ENCODE peak calls at places on chromosomes 6 and 20, in six cellular contexts. One of them, this sample, is unnamed.

GRCh38 chr20:50415516-50416268 is 94.5 kb upstream of the PTPN1 start:
- DNase-seq in sciatic nerve: peak; percentile 99
- DNase-seq in 8988T: no peak
- DNase-seq in activated CD4-positive, alpha-beta T cell treated with anti-CD3 and anti-CD28 coated beads, Interleukin-2, amount 50 U/mL, for 1 hour: no peak
- DNase-seq in dermis microvascular lymphatic vessel endothelial cell: peak; percentile 88
- DNase-seq in activated gamma-delta T cell treated with Interleukin-2 at 50 U/mL for 16 hours: no peak
- DNase-seq in this sample: no peak

GRCh38 chr20:63740501-63741353 is 1.2 kb downstream of the SLC2A4RG start:
- DNase-seq in sciatic nerve: peak; percentile 98
- DNase-seq in 8988T: peak; percentile 100
- DNase-seq in activated CD4-positive, alpha-beta T cell treated with anti-CD3 and anti-CD28 coated beads, Interleukin-2, amount 50 U/mL, for 1 hour: peak; percentile 37
- DNase-seq in dermis microvascular lymphatic vessel endothelial cell: peak; percentile 68
- DNase-seq in activated gamma-delta T cell treated with Interleukin-2 at 50 U/mL for 16 hours: peak; percentile 35
- DNase-seq in this sample: no peak

GRCh38 chr6:12296255-12296573 is 6.1 kb downstream of the EDN1 start:
- DNase-seq in sciatic nerve: no peak
- DNase-seq in 8988T: peak; percentile 33
- DNase-seq in activated CD4-positive, alpha-beta T cell treated with anti-CD3 and anti-CD28 coated beads, Interleukin-2, amount 50 U/mL, for 1 hour: no peak
- DNase-seq in dermis microvascular lymphatic vessel endothelial cell: no peak
- DNase-seq in activated gamma-delta T cell treated with Interleukin-2 at 50 U/mL for 16 hours: no peak
- DNase-seq in this sample: no peak

GRCh38 chr6:69867075-69867911 is 937 bp downstream of the COL19A1 start:
- DNase-seq in sciatic nerve: peak; percentile 75
- DNase-seq in 8988T: peak; percentile 35
- DNase-seq in activated CD4-positive, alpha-beta T cell treated with anti-CD3 and anti-CD28 coated beads, Interleukin-2, amount 50 U/mL, for 1 hour: peak; percentile 55
- DNase-seq in dermis microvascular lymphatic vessel endothelial cell: no peak
- DNase-seq in activated gamma-delta T cell treated with Interleukin-2 at 50 U/mL for 16 hours: peak; percentile 42
- DNase-seq in this sample: peak; percentile 64

GRCh38 chr6:3742426-3743344 is 8.8 kb downstream of the PXDC1 start:
- DNase-seq in sciatic nerve: peak; percentile 94
- DNase-seq in 8988T: peak; percentile 58
- DNase-seq in activated CD4-positive, alpha-beta T cell treated with anti-CD3 and anti-CD28 coated beads, Interleukin-2, amount 50 U/mL, for 1 hour: peak; percentile 91
- DNase-seq in dermis microvascular lymphatic vessel endothelial cell: no peak
- DNase-seq in activated gamma-delta T cell treated with Interleukin-2 at 50 U/mL for 16 hours: peak; percentile 90
- DNase-seq in this sample: peak; percentile 88

GRCh38 chr20:56780266-56780665 is 151.2 kb downstream of the TFAP2C start:
- DNase-seq in sciatic nerve: no peak
- DNase-seq in 8988T: no peak
- DNase-seq in activated CD4-positive, alpha-beta T cell treated with anti-CD3 and anti-CD28 coated beads, Interleukin-2, amount 50 U/mL, for 1 hour: no peak
- DNase-seq in dermis microvascular lymphatic vessel endothelial cell: no peak
- DNase-seq in activated gamma-delta T cell treated with Interleukin-2 at 50 U/mL for 16 hours: no peak
- DNase-seq in this sample: no peak

GRCh38 chr6:84774174-84775158 is 10.1 kb upstream of the TBX18 start:
- DNase-seq in sciatic nerve: peak; percentile 79
- DNase-seq in 8988T: no peak
- DNase-seq in activated CD4-positive, alpha-beta T cell treated with anti-CD3 and anti-CD28 coated beads, Interleukin-2, amount 50 U/mL, for 1 hour: no peak
- DNase-seq in dermis microvascular lymphatic vessel endothelial cell: peak; percentile 52
- DNase-seq in activated gamma-delta T cell treated with Interleukin-2 at 50 U/mL for 16 hours: no peak
- DNase-seq in this sample: no peak

GRCh38 chr20:14049111-14049510 is 53.8 kb downstream of the MACROD2 start:
- DNase-seq in sciatic nerve: no peak
- DNase-seq in 8988T: no peak
- DNase-seq in activated CD4-positive, alpha-beta T cell treated with anti-CD3 and anti-CD28 coated beads, Interleukin-2, amount 50 U/mL, for 1 hour: no peak
- DNase-seq in dermis microvascular lymphatic vessel endothelial cell: no peak
- DNase-seq in activated gamma-delta T cell treated with Interleukin-2 at 50 U/mL for 16 hours: no peak
- DNase-seq in this sample: no peak

GRCh38 chr20:24993337-24994185 is 1.0 kb upstream of the APMAP start:
- DNase-seq in sciatic nerve: peak; percentile 12
- DNase-seq in 8988T: no peak
- DNase-seq in activated CD4-positive, alpha-beta T cell treated with anti-CD3 and anti-CD28 coated beads, Interleukin-2, amount 50 U/mL, for 1 hour: no peak
- DNase-seq in dermis microvascular lymphatic vessel endothelial cell: peak; percentile 43
- DNase-seq in activated gamma-delta T cell treated with Interleukin-2 at 50 U/mL for 16 hours: no peak
- DNase-seq in this sample: no peak

GRCh38 chr20:31602779-31603441 is 2.2 kb upstream of the ID1 start:
- DNase-seq in sciatic nerve: no peak
- DNase-seq in 8988T: no peak
- DNase-seq in activated CD4-positive, alpha-beta T cell treated with anti-CD3 and anti-CD28 coated beads, Interleukin-2, amount 50 U/mL, for 1 hour: peak; percentile 22
- DNase-seq in dermis microvascular lymphatic vessel endothelial cell: peak; percentile 50
- DNase-seq in activated gamma-delta T cell treated with Interleukin-2 at 50 U/mL for 16 hours: peak; percentile 35
- DNase-seq in this sample: no peak

GRCh38 chr20:63848003-63848911 is 13.0 kb upstream of the ABHD16B start:
- DNase-seq in sciatic nerve: no peak
- DNase-seq in 8988T: no peak
- DNase-seq in activated CD4-positive, alpha-beta T cell treated with anti-CD3 and anti-CD28 coated beads, Interleukin-2, amount 50 U/mL, for 1 hour: no peak
- DNase-seq in dermis microvascular lymphatic vessel endothelial cell: no peak
- DNase-seq in activated gamma-delta T cell treated with Interleukin-2 at 50 U/mL for 16 hours: no peak
- DNase-seq in this sample: no peak

GRCh38 chr6:22785036-22785435 is 215.7 kb downstream of the HDGFL1 start:
- DNase-seq in sciatic nerve: no peak
- DNase-seq in 8988T: no peak
- DNase-seq in activated CD4-positive, alpha-beta T cell treated with anti-CD3 and anti-CD28 coated beads, Interleukin-2, amount 50 U/mL, for 1 hour: no peak
- DNase-seq in dermis microvascular lymphatic vessel endothelial cell: no peak
- DNase-seq in activated gamma-delta T cell treated with Interleukin-2 at 50 U/mL for 16 hours: no peak
- DNase-seq in this sample: no peak

GRCh38 chr6:35745480-35745879 is 8.6 kb downstream of the ARMC12 start:
- DNase-seq in sciatic nerve: no peak
- DNase-seq in 8988T: no peak
- DNase-seq in activated CD4-positive, alpha-beta T cell treated with anti-CD3 and anti-CD28 coated beads, Interleukin-2, amount 50 U/mL, for 1 hour: no peak
- DNase-seq in dermis microvascular lymphatic vessel endothelial cell: no peak
- DNase-seq in activated gamma-delta T cell treated with Interleukin-2 at 50 U/mL for 16 hours: no peak
- DNase-seq in this sample: no peak

GRCh38 chr20:35490736-35491181 is 35.4 kb downstream of the CEP250 start:
- DNase-seq in sciatic nerve: no peak
- DNase-seq in 8988T: no peak
- DNase-seq in activated CD4-positive, alpha-beta T cell treated with anti-CD3 and anti-CD28 coated beads, Interleukin-2, amount 50 U/mL, for 1 hour: peak; percentile 51
- DNase-seq in dermis microvascular lymphatic vessel endothelial cell: no peak
- DNase-seq in activated gamma-delta T cell treated with Interleukin-2 at 50 U/mL for 16 hours: peak; percentile 67
- DNase-seq in this sample: peak; percentile 48

GRCh38 chr6:141483561-141484061 is 649.1 kb upstream of the GJE1 start:
- DNase-seq in sciatic nerve: no peak
- DNase-seq in 8988T: no peak
- DNase-seq in activated CD4-positive, alpha-beta T cell treated with anti-CD3 and anti-CD28 coated beads, Interleukin-2, amount 50 U/mL, for 1 hour: peak; percentile 37
- DNase-seq in dermis microvascular lymphatic vessel endothelial cell: peak; percentile 23
- DNase-seq in activated gamma-delta T cell treated with Interleukin-2 at 50 U/mL for 16 hours: peak; percentile 48
- DNase-seq in this sample: peak; percentile 47

GRCh38 chr6:93036835-93037234 is 382.5 kb downstream of the EPHA7 start:
- DNase-seq in sciatic nerve: no peak
- DNase-seq in 8988T: no peak
- DNase-seq in activated CD4-positive, alpha-beta T cell treated with anti-CD3 and anti-CD28 coated beads, Interleukin-2, amount 50 U/mL, for 1 hour: no peak
- DNase-seq in dermis microvascular lymphatic vessel endothelial cell: no peak
- DNase-seq in activated gamma-delta T cell treated with Interleukin-2 at 50 U/mL for 16 hours: no peak
- DNase-seq in this sample: no peak

GRCh38 chr20:19492116-19492515 is 265.9 kb upstream of the RIN2 start:
- DNase-seq in sciatic nerve: no peak
- DNase-seq in 8988T: no peak
- DNase-seq in activated CD4-positive, alpha-beta T cell treated with anti-CD3 and anti-CD28 coated beads, Interleukin-2, amount 50 U/mL, for 1 hour: no peak
- DNase-seq in dermis microvascular lymphatic vessel endothelial cell: no peak
- DNase-seq in activated gamma-delta T cell treated with Interleukin-2 at 50 U/mL for 16 hours: no peak
- DNase-seq in this sample: no peak

GRCh38 chr6:35089216-35089934 is 51.8 kb downstream of the TCP11 start:
- DNase-seq in sciatic nerve: no peak
- DNase-seq in 8988T: peak; percentile 7
- DNase-seq in activated CD4-positive, alpha-beta T cell treated with anti-CD3 and anti-CD28 coated beads, Interleukin-2, amount 50 U/mL, for 1 hour: no peak
- DNase-seq in dermis microvascular lymphatic vessel endothelial cell: no peak
- DNase-seq in activated gamma-delta T cell treated with Interleukin-2 at 50 U/mL for 16 hours: no peak
- DNase-seq in this sample: no peak

GRCh38 chr6:97958143-97958542 is 675.1 kb upstream of the MMS22L start:
- DNase-seq in sciatic nerve: no peak
- DNase-seq in 8988T: peak; percentile 10
- DNase-seq in activated CD4-positive, alpha-beta T cell treated with anti-CD3 and anti-CD28 coated beads, Interleukin-2, amount 50 U/mL, for 1 hour: no peak
- DNase-seq in dermis microvascular lymphatic vessel endothelial cell: no peak
- DNase-seq in activated gamma-delta T cell treated with Interleukin-2 at 50 U/mL for 16 hours: no peak
- DNase-seq in this sample: no peak

GRCh38 chr6:125304970-125305369 is 3.2 kb upstream of the HDDC2 start:
- DNase-seq in sciatic nerve: no peak
- DNase-seq in 8988T: no peak
- DNase-seq in activated CD4-positive, alpha-beta T cell treated with anti-CD3 and anti-CD28 coated beads, Interleukin-2, amount 50 U/mL, for 1 hour: no peak
- DNase-seq in dermis microvascular lymphatic vessel endothelial cell: no peak
- DNase-seq in activated gamma-delta T cell treated with Interleukin-2 at 50 U/mL for 16 hours: no peak
- DNase-seq in this sample: no peak

GRCh38 chr20:63657260-63657936 is 714 bp upstream of the RTEL1 start:
- DNase-seq in sciatic nerve: no peak
- DNase-seq in 8988T: no peak
- DNase-seq in activated CD4-positive, alpha-beta T cell treated with anti-CD3 and anti-CD28 coated beads, Interleukin-2, amount 50 U/mL, for 1 hour: no peak
- DNase-seq in dermis microvascular lymphatic vessel endothelial cell: no peak
- DNase-seq in activated gamma-delta T cell treated with Interleukin-2 at 50 U/mL for 16 hours: no peak
- DNase-seq in this sample: no peak

GRCh38 chr20:46358336-46359058 is 47.9 kb downstream of the ELMO2 start:
- DNase-seq in sciatic nerve: no peak
- DNase-seq in 8988T: no peak
- DNase-seq in activated CD4-positive, alpha-beta T cell treated with anti-CD3 and anti-CD28 coated beads, Interleukin-2, amount 50 U/mL, for 1 hour: no peak
- DNase-seq in dermis microvascular lymphatic vessel endothelial cell: no peak
- DNase-seq in activated gamma-delta T cell treated with Interleukin-2 at 50 U/mL for 16 hours: no peak
- DNase-seq in this sample: no peak

GRCh38 chr20:17679786-17680127 is 2.3 kb downstream of the RRBP1 start:
- DNase-seq in sciatic nerve: no peak
- DNase-seq in 8988T: no peak
- DNase-seq in activated CD4-positive, alpha-beta T cell treated with anti-CD3 and anti-CD28 coated beads, Interleukin-2, amount 50 U/mL, for 1 hour: no peak
- DNase-seq in dermis microvascular lymphatic vessel endothelial cell: no peak
- DNase-seq in activated gamma-delta T cell treated with Interleukin-2 at 50 U/mL for 16 hours: no peak
- DNase-seq in this sample: no peak

GRCh38 chr6:149441740-149442139 is 41.7 kb downstream of the SUMO4 start:
- DNase-seq in sciatic nerve: no peak
- DNase-seq in 8988T: no peak
- DNase-seq in activated CD4-positive, alpha-beta T cell treated with anti-CD3 and anti-CD28 coated beads, Interleukin-2, amount 50 U/mL, for 1 hour: no peak
- DNase-seq in dermis microvascular lymphatic vessel endothelial cell: no peak
- DNase-seq in activated gamma-delta T cell treated with Interleukin-2 at 50 U/mL for 16 hours: no peak
- DNase-seq in this sample: no peak

GRCh38 chr20:47926731-47927130 is 141.4 kb upstream of the SULF2 start:
- DNase-seq in sciatic nerve: no peak
- DNase-seq in 8988T: no peak
- DNase-seq in activated CD4-positive, alpha-beta T cell treated with anti-CD3 and anti-CD28 coated beads, Interleukin-2, amount 50 U/mL, for 1 hour: no peak
- DNase-seq in dermis microvascular lymphatic vessel endothelial cell: no peak
- DNase-seq in activated gamma-delta T cell treated with Interleukin-2 at 50 U/mL for 16 hours: no peak
- DNase-seq in this sample: no peak

GRCh38 chr6:147769496-147770087 is 261.1 kb downstream of the SAMD5 start:
- DNase-seq in sciatic nerve: no peak
- DNase-seq in 8988T: no peak
- DNase-seq in activated CD4-positive, alpha-beta T cell treated with anti-CD3 and anti-CD28 coated beads, Interleukin-2, amount 50 U/mL, for 1 hour: no peak
- DNase-seq in dermis microvascular lymphatic vessel endothelial cell: no peak
- DNase-seq in activated gamma-delta T cell treated with Interleukin-2 at 50 U/mL for 16 hours: no peak
- DNase-seq in this sample: no peak

GRCh38 chr6:13098006-13098405 is 230.3 kb downstream of the TBC1D7 start:
- DNase-seq in sciatic nerve: no peak
- DNase-seq in 8988T: no peak
- DNase-seq in activated CD4-positive, alpha-beta T cell treated with anti-CD3 and anti-CD28 coated beads, Interleukin-2, amount 50 U/mL, for 1 hour: no peak
- DNase-seq in dermis microvascular lymphatic vessel endothelial cell: no peak
- DNase-seq in activated gamma-delta T cell treated with Interleukin-2 at 50 U/mL for 16 hours: no peak
- DNase-seq in this sample: no peak

GRCh38 chr6:84763397-84764331 is 734 bp downstream of the TBX18 start:
- DNase-seq in sciatic nerve: peak; percentile 78
- DNase-seq in 8988T: no peak
- DNase-seq in activated CD4-positive, alpha-beta T cell treated with anti-CD3 and anti-CD28 coated beads, Interleukin-2, amount 50 U/mL, for 1 hour: no peak
- DNase-seq in dermis microvascular lymphatic vessel endothelial cell: peak; percentile 71
- DNase-seq in activated gamma-delta T cell treated with Interleukin-2 at 50 U/mL for 16 hours: no peak
- DNase-seq in this sample: no peak

GRCh38 chr6:131946992-131947955 is 3.9 kb downstream of the CCN2 start:
- DNase-seq in sciatic nerve: no peak
- DNase-seq in 8988T: no peak
- DNase-seq in activated CD4-positive, alpha-beta T cell treated with anti-CD3 and anti-CD28 coated beads, Interleukin-2, amount 50 U/mL, for 1 hour: no peak
- DNase-seq in dermis microvascular lymphatic vessel endothelial cell: peak; percentile 78
- DNase-seq in activated gamma-delta T cell treated with Interleukin-2 at 50 U/mL for 16 hours: no peak
- DNase-seq in this sample: no peak

GRCh38 chr6:74434165-74434564 is 738.2 kb downstream of the CD109 start:
- DNase-seq in sciatic nerve: no peak
- DNase-seq in 8988T: no peak
- DNase-seq in activated CD4-positive, alpha-beta T cell treated with anti-CD3 and anti-CD28 coated beads, Interleukin-2, amount 50 U/mL, for 1 hour: no peak
- DNase-seq in dermis microvascular lymphatic vessel endothelial cell: no peak
- DNase-seq in activated gamma-delta T cell treated with Interleukin-2 at 50 U/mL for 16 hours: no peak
- DNase-seq in this sample: no peak

GRCh38 chr6:132445201-132445951 is 44.1 kb upstream of the MOXD1 start:
- DNase-seq in sciatic nerve: no peak
- DNase-seq in 8988T: no peak
- DNase-seq in activated CD4-positive, alpha-beta T cell treated with anti-CD3 and anti-CD28 coated beads, Interleukin-2, amount 50 U/mL, for 1 hour: no peak
- DNase-seq in dermis microvascular lymphatic vessel endothelial cell: no peak
- DNase-seq in activated gamma-delta T cell treated with Interleukin-2 at 50 U/mL for 16 hours: no peak
- DNase-seq in this sample: no peak

GRCh38 chr20:52039746-52040145 is 151.8 kb downstream of the ZFP64 start:
- DNase-seq in sciatic nerve: no peak
- DNase-seq in 8988T: no peak
- DNase-seq in activated CD4-positive, alpha-beta T cell treated with anti-CD3 and anti-CD28 coated beads, Interleukin-2, amount 50 U/mL, for 1 hour: no peak
- DNase-seq in dermis microvascular lymphatic vessel endothelial cell: no peak
- DNase-seq in activated gamma-delta T cell treated with Interleukin-2 at 50 U/mL for 16 hours: no peak
- DNase-seq in this sample: no peak

GRCh38 chr6:27669278-27669797 is 196.4 kb upstream of the ZNF184 start:
- DNase-seq in sciatic nerve: no peak
- DNase-seq in 8988T: no peak
- DNase-seq in activated CD4-positive, alpha-beta T cell treated with anti-CD3 and anti-CD28 coated beads, Interleukin-2, amount 50 U/mL, for 1 hour: no peak
- DNase-seq in dermis microvascular lymphatic vessel endothelial cell: no peak
- DNase-seq in activated gamma-delta T cell treated with Interleukin-2 at 50 U/mL for 16 hours: no peak
- DNase-seq in this sample: no peak

GRCh38 chr6:34834789-34835518 is 43.1 kb downstream of the BLTP3A start:
- DNase-seq in sciatic nerve: no peak
- DNase-seq in 8988T: no peak
- DNase-seq in activated CD4-positive, alpha-beta T cell treated with anti-CD3 and anti-CD28 coated beads, Interleukin-2, amount 50 U/mL, for 1 hour: no peak
- DNase-seq in dermis microvascular lymphatic vessel endothelial cell: peak; percentile 63
- DNase-seq in activated gamma-delta T cell treated with Interleukin-2 at 50 U/mL for 16 hours: no peak
- DNase-seq in this sample: no peak

GRCh38 chr6:168415149-168415992 is 25.6 kb upstream of the SMOC2 start:
- DNase-seq in sciatic nerve: no peak
- DNase-seq in 8988T: no peak
- DNase-seq in activated CD4-positive, alpha-beta T cell treated with anti-CD3 and anti-CD28 coated beads, Interleukin-2, amount 50 U/mL, for 1 hour: no peak
- DNase-seq in dermis microvascular lymphatic vessel endothelial cell: no peak
- DNase-seq in activated gamma-delta T cell treated with Interleukin-2 at 50 U/mL for 16 hours: no peak
- DNase-seq in this sample: no peak

GRCh38 chr20:63318391-63319163 is 25.6 kb downstream of the COL20A1 start:
- DNase-seq in sciatic nerve: no peak
- DNase-seq in 8988T: no peak
- DNase-seq in activated CD4-positive, alpha-beta T cell treated with anti-CD3 and anti-CD28 coated beads, Interleukin-2, amount 50 U/mL, for 1 hour: no peak
- DNase-seq in dermis microvascular lymphatic vessel endothelial cell: no peak
- DNase-seq in activated gamma-delta T cell treated with Interleukin-2 at 50 U/mL for 16 hours: no peak
- DNase-seq in this sample: peak; percentile 2

This sample was measured in activated naive CD4-positive, alpha-beta T cell treated with anti-CD3 and anti-CD28 coated beads, Interleukin-2, amount 50 U/mL, for 16 hours.